ENCODE peak calls at places on chromosomes 2 and 18, in four cellular contexts. One of them, this sample, is unnamed.

GRCh38 chr2:177692828-177693269 is 300.3 kb downstream of the AGPS start:
- DNase-seq in keratinocyte: no peak
- DNase-seq in HCT116: no peak
- DNase-seq in MM.1S: no peak
- DNase-seq in this sample: no peak

GRCh38 chr2:137607722-137608121 is 356.6 kb upstream of the HNMT start:
- DNase-seq in keratinocyte: no peak
- DNase-seq in HCT116: no peak
- DNase-seq in MM.1S: no peak
- DNase-seq in this sample: no peak

GRCh38 chr2:23904692-23905091 is 22.2 kb downstream of the ATAD2B start:
- DNase-seq in keratinocyte: no peak
- DNase-seq in HCT116: no peak
- DNase-seq in MM.1S: no peak
- DNase-seq in this sample: no peak

GRCh38 chr18:73708596-73708995 is 439.0 kb downstream of the FBXO15 start:
- DNase-seq in keratinocyte: no peak
- DNase-seq in HCT116: no peak
- DNase-seq in MM.1S: no peak
- DNase-seq in this sample: no peak

GRCh38 chr2:239193925-239194687 is 206.7 kb downstream of the HDAC4 start:
- DNase-seq in keratinocyte: no peak
- DNase-seq in HCT116: no peak
- DNase-seq in MM.1S: no peak
- DNase-seq in this sample: peak

GRCh38 chr2:174223359-174223758 is 25.0 kb downstream of the OLA1 start:
- DNase-seq in keratinocyte: no peak
- DNase-seq in HCT116: no peak
- DNase-seq in MM.1S: no peak
- DNase-seq in this sample: no peak

GRCh38 chr18:55857961-55858360 is 270.0 kb upstream of the TCF4 start:
- DNase-seq in keratinocyte: no peak
- DNase-seq in HCT116: no peak
- DNase-seq in MM.1S: no peak
- DNase-seq in this sample: no peak

GRCh38 chr2:36568533-36569246 is 29.3 kb downstream of the FEZ2 start:
- DNase-seq in keratinocyte: no peak
- DNase-seq in HCT116: no peak
- DNase-seq in MM.1S: no peak
- DNase-seq in this sample: no peak

GRCh38 chr2:171180229-171180937 is 19.7 kb upstream of the TLK1 start:
- DNase-seq in keratinocyte: no peak
- DNase-seq in HCT116: no peak
- DNase-seq in MM.1S: no peak
- DNase-seq in this sample: no peak

GRCh38 chr2:213253162-213253561 is 31.1 kb upstream of the SPAG16 start:
- DNase-seq in keratinocyte: no peak
- DNase-seq in HCT116: no peak
- DNase-seq in MM.1S: no peak
- DNase-seq in this sample: no peak

GRCh38 chr2:217256261-217256660 is 396.4 kb upstream of the TNP1 start:
- DNase-seq in keratinocyte: no peak
- DNase-seq in HCT116: no peak
- DNase-seq in MM.1S: no peak
- DNase-seq in this sample: peak

GRCh38 chr2:99636432-99637034 is 146.7 kb upstream of the REV1 start:
- DNase-seq in keratinocyte: no peak
- DNase-seq in HCT116: no peak
- DNase-seq in MM.1S: no peak
- DNase-seq in this sample: no peak

GRCh38 chr2:102241616-102242260 is 54.9 kb downstream of the IL1RL2 start:
- DNase-seq in keratinocyte: no peak
- DNase-seq in HCT116: no peak
- DNase-seq in MM.1S: no peak
- DNase-seq in this sample: no peak

GRCh38 chr2:101064868-101065549 is 62.9 kb downstream of the RPL31 start:
- DNase-seq in keratinocyte: no peak
- DNase-seq in HCT116: peak
- DNase-seq in MM.1S: no peak
- DNase-seq in this sample: no peak

GRCh38 chr2:222039821-222040220 is 259.0 kb downstream of the PAX3 start:
- DNase-seq in keratinocyte: no peak
- DNase-seq in HCT116: no peak
- DNase-seq in MM.1S: no peak
- DNase-seq in this sample: no peak

GRCh38 chr2:11498543-11499034 is 32.6 kb upstream of the E2F6 start:
- DNase-seq in keratinocyte: no peak
- DNase-seq in HCT116: no peak
- DNase-seq in MM.1S: peak
- DNase-seq in this sample: peak

GRCh38 chr18:77065221-77065981 is 67.2 kb downstream of the MBP start:
- DNase-seq in keratinocyte: no peak
- DNase-seq in HCT116: peak
- DNase-seq in MM.1S: peak
- DNase-seq in this sample: no peak

GRCh38 chr2:151823651-151824050 is 4.6 kb downstream of the ARL5A start:
- DNase-seq in keratinocyte: no peak
- DNase-seq in HCT116: no peak
- DNase-seq in MM.1S: no peak
- DNase-seq in this sample: peak
- H3K27ac ChIP-seq in keratinocyte: no peak
- H3K27ac ChIP-seq in HCT116: no peak
- H3K27ac ChIP-seq in MM.1S: no peak
- H3K27ac ChIP-seq in this sample: no peak

DNA sequence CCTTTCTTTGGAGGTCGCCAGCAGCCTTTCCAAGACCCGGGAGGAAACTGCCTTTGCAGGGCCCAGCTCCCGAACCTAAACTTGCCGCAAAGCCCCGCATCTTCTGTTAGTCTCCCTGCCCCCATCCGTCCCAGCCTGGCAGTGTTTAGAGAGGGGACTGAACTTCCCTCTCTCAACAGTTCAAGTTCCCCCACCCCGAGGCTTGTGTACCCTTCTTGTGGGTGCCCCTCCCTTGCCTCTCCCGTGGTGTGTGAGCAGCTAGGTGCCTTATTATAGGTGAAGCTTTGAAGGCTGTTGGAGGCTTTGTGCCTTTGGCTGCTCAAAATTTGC is 1.4 kb downstream of the LBH start:
- DNase-seq in keratinocyte: no peak
- DNase-seq in HCT116: no peak
- DNase-seq in MM.1S: no peak
- DNase-seq in this sample: no peak
- TF ChIP-seq EZH2 in keratinocyte: no peak
- TF ChIP-seq EZH2 in HCT116: no peak
- TF ChIP-seq EZH2 in MM.1S: no peak
- TF ChIP-seq EZH2 in this sample: peak

GRCh38 chr18:58262581-58262980 is 218.6 kb downstream of the NEDD4L start:
- DNase-seq in keratinocyte: no peak
- DNase-seq in HCT116: no peak
- DNase-seq in MM.1S: no peak
- DNase-seq in this sample: no peak
- H3K27ac ChIP-seq in keratinocyte: peak
- H3K27ac ChIP-seq in HCT116: peak
- H3K27ac ChIP-seq in MM.1S: no peak
- H3K27ac ChIP-seq in this sample: no peak

GRCh38 chr2:118833716-118834439 is 13.6 kb downstream of the EN1 start:
- DNase-seq in keratinocyte: no peak
- DNase-seq in HCT116: no peak
- DNase-seq in MM.1S: no peak
- DNase-seq in this sample: peak
- TF ChIP-seq EZH2 in keratinocyte: no peak
- TF ChIP-seq EZH2 in HCT116: no peak
- TF ChIP-seq EZH2 in MM.1S: no peak
- TF ChIP-seq EZH2 in this sample: peak

GRCh38 chr2:75559633-75560021 is 1.1 kb downstream of the EVA1A start:
- DNase-seq in keratinocyte: no peak
- DNase-seq in HCT116: no peak
- DNase-seq in MM.1S: no peak
- DNase-seq in this sample: no peak

GRCh38 chr2:75560022-75560767 is 544 bp downstream of the EVA1A start:
- DNase-seq in keratinocyte: no peak
- DNase-seq in HCT116: no peak
- DNase-seq in MM.1S: peak
- DNase-seq in this sample: peak

GRCh38 chr2:75557474-75558131 is 3.1 kb downstream of the EVA1A start:
- DNase-seq in keratinocyte: no peak
- DNase-seq in HCT116: no peak
- DNase-seq in MM.1S: no peak
- DNase-seq in this sample: no peak

GRCh38 chr2:75558132-75558530 is 2.6 kb downstream of the EVA1A start:
- DNase-seq in keratinocyte: no peak
- DNase-seq in HCT116: no peak
- DNase-seq in MM.1S: no peak
- DNase-seq in this sample: no peak

DNA sequence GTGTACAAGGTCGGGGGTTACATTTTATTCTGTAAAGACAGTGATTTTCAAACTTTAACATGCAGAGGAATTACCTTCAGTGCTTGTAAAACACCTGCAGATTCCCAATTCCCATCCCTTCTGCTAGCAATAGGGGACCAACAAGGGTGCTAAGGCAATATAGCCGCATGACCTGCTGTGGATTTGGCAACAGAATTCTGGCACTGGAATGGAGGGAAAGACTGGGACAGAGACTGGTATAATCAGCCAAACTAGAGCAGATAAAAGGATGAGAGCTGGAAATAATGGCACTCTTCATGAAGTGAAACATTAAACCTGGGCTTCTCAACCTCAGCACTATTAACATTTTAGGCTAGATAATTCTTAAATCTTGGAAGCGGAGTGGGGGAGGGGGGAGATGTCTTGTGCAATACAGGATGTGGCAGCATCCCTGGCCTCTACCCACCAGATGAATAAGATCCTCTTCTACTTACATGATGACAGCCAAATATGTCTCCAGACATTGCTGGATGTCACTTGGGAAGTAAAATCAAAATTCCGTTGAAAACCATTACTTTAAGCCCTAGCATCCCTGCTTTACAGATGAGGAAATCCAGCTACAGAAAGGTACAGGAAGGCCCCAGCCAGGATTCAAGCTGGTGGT is 1.8 kb downstream of the EVA1A start:
- DNase-seq in keratinocyte: no peak
- DNase-seq in HCT116: no peak
- DNase-seq in MM.1S: no peak
- DNase-seq in this sample: no peak
- H3K27ac ChIP-seq in keratinocyte: no peak
- H3K27ac ChIP-seq in HCT116: no peak
- H3K27ac ChIP-seq in MM.1S: no peak
- H3K27ac ChIP-seq in this sample: no peak